ENCODE peak calls at places on chromosomes 6 and 20, in six cellular contexts. Z is HFFc6, D is aorta, I is NCI-H146, J is stomach, W is activated T-cell treated with anti-CD3 and anti-CD28 coated beads for 48 hours. U is an unnamed sample.

GRCh38 chr20:31652917-31653385 is 15.2 kb downstream of the COX4I2 start:
- DNase-seq in I (no peak), J (no peak), D (no peak), W (no peak), Z (peak), U (no peak)

GRCh38 chr6:36463686-36464085 is 20.9 kb downstream of the KCTD20 start:
- DNase-seq in W (no peak), Z (peak), I (no peak), J (no peak), D (no peak), U (no peak)

GRCh38 chr6:154403803-154404202 is 47.2 kb upstream of the IPCEF1 start:
- DNase-seq in J (peak), D (peak), I (no peak), Z (peak), W (no peak), U (peak)

GRCh38 chr6:5997420-5998093 is 9.2 kb downstream of the NRN1 start:
- DNase-seq in D (peak), I (no peak), W (no peak), Z (no peak), J (no peak), U (no peak)

GRCh38 chr20:23926526-23926880 is 47.0 kb upstream of the CST5 start:
- DNase-seq in J (no peak), Z (no peak), I (no peak), W (no peak), D (no peak), U (no peak)

GRCh38 chr20:48697845-48698491 is 129.8 kb downstream of the PREX1 start:
- DNase-seq in Z (peak), D (peak), W (no peak), J (peak), I (peak), U (peak)

GRCh38 chr20:62203378-62204030 is 16.6 kb downstream of the HRH3 start:
- DNase-seq in W (no peak), Z (peak), D (peak), I (no peak), J (no peak), U (no peak)

GRCh38 chr20:56595746-56596478 is 33.2 kb upstream of the TFAP2C start:
- DNase-seq in W (no peak), J (no peak), I (no peak), Z (no peak), D (no peak), U (no peak)

GRCh38 chr20:51510961-51511360 is 31.6 kb downstream of the NFATC2 start:
- DNase-seq in Z (no peak), J (no peak), I (no peak), D (no peak), W (no peak), U (no peak)

GRCh38 chr6:797479-798077 is 104.6 kb upstream of the EXOC2 start:
- DNase-seq in I (peak), J (peak), Z (peak), D (no peak), W (no peak), U (peak)

GRCh38 chr20:17648306-17648646 is 33.8 kb downstream of the RRBP1 start:
- DNase-seq in Z (no peak), J (no peak), I (no peak), D (no peak), W (no peak), U (no peak)

GRCh38 chr6:25050356-25050755 is 114.6 kb upstream of the RIPOR2 start:
- DNase-seq in J (no peak), D (no peak), Z (peak), I (no peak), W (no peak), U (peak)

U was measured in H4.